ENCODE peak calls at places on chromosome 1, in four cellular contexts. T, O, F and X are unnamed samples.

GRCh38 chr1:207129053-207129452 is 25.0 kb downstream of the C4BPA start:
- DNase-seq in F (no peak), O (no peak), T (no peak), X (no peak)

GRCh38 chr1:193581338-193581737 is 394.9 kb upstream of the B3GALT2 start:
- DNase-seq in T (no peak), O (no peak), F (no peak), X (no peak)

GRCh38 chr1:20228314-20228713 is 42.0 kb upstream of the PLA2G2C start:
- DNase-seq in F (no peak), T (no peak), O (no peak), X (no peak)

GRCh38 chr1:21818661-21819060 is 6.6 kb downstream of the LDLRAD2 start:
- DNase-seq in O (no peak), T (no peak), F (no peak), X (peak; percentile 67)

GRCh38 chr1:246117066-246117791 is 389.9 kb downstream of the SMYD3 start:
- DNase-seq in F (no peak), T (no peak), O (peak; percentile 49), X (peak; percentile 9)

GRCh38 chr1:38305666-38306065 is 259.1 kb upstream of the POU3F1 start:
- DNase-seq in O (no peak), F (no peak), T (no peak), X (no peak)

GRCh38 chr1:213099682-213100399 is 48.8 kb downstream of the RPS6KC1 start:
- DNase-seq in O (no peak), F (no peak), T (no peak), X (no peak)

GRCh38 chr1:99594205-99594604 is 51.7 kb upstream of the PALMD start:
- DNase-seq in O (no peak), T (no peak), F (no peak), X (no peak)

GRCh38 chr1:34460193-34460592 is 283.5 kb downstream of the C1orf94 start:
- DNase-seq in O (peak; percentile 6), T (no peak), F (no peak), X (peak; percentile 47)

GRCh38 chr1:183101841-183102276 is 78.6 kb downstream of the LAMC1 start:
- DNase-seq in O (peak; percentile 13), T (no peak), F (peak; percentile 85), X (no peak)

GRCh38 chr1:185249563-185249962 is 67.5 kb downstream of the IVNS1ABP start:
- DNase-seq in F (no peak), T (no peak), O (no peak), X (no peak)

GRCh38 chr1:68495532-68495931 is 1.4 kb downstream of the DEPDC1 start:
- DNase-seq in F (no peak), T (no peak), O (no peak), X (no peak)

DNA sequence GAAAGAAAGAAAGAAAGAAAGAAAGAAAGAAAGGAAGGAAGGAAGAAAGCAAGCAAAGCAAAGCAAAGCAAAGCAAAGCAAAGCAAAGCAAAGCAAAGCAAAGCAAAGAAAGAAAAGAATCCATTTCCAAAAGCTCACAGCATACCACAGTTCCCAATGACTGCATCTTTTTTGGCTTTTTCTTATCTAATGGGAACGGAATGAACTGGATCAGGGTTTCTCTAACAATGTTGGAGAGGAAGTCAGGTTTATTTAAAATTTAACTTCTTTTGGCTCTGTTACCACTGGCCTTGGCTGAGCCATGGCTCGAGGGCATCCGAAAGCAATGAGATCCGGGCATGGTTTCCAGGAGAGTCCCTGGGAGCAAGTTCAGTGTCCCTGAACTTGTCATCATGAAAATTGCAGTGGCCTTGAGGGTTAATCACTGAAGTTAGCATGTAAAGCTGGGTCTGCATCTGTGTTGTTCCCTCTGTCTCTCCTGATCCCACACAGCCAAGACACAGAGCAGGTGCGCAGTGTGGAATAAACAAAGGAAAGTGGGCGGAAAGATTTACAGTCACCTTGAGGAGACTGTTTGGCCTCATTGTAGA is 34.6 kb upstream of the CTPS1 start:
- DNase-seq in F (no peak), T (peak; percentile 65), O (no peak), X (no peak)
- H3K4me3 ChIP-seq in F (no peak overlapping the region), T (no peak overlapping the region), O (no peak overlapping the region), X (no peak overlapping the region)

DNA sequence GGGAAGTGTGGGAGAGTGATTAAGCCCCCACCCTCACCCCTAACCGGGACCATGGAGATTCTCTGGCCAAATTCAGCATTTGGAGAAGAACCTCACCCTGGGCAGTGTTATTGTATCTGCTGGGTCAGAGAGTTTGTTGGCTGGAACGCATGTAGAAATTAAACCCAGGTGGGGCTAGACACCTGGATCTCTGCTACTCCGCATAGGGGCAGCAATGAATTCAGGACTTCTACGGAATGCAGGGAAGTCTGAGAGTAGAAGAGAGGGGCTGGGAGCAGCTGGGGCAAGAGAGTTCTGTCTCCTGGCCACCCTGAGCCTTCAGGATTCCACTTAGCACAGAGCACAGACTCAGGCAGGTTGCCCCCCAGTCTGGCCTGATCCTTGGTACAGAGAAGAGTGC is 3.6 kb upstream of the CRABP2 start:
- DNase-seq in O (no peak), T (no peak), F (peak; percentile 72), X (no peak)
- TF ChIP-seq POLR2A in O (no peak), T (no peak), F (no peak), X (no peak)

GRCh38 chr1:90707363-90707710 is 9.8 kb downstream of the BARHL2 start:
- DNase-seq in T (no peak), F (no peak), O (peak; percentile 71), X (peak; percentile 52)

GRCh38 chr1:90704817-90705216 is 12.3 kb downstream of the BARHL2 start:
- DNase-seq in T (no peak), O (no peak), F (no peak), X (no peak)

GRCh38 chr1:90705910-90706309 is 11.2 kb downstream of the BARHL2 start:
- DNase-seq in O (no peak), F (no peak), T (no peak), X (no peak)

GRCh38 chr1:90708236-90708786 is 8.8 kb downstream of the BARHL2 start:
- DNase-seq in O (no peak), F (no peak), T (no peak), X (no peak)

GRCh38 chr1:90706437-90707362 is 10.4 kb downstream of the BARHL2 start:
- DNase-seq in F (no peak), O (peak; percentile 49), T (no peak), X (no peak)
- H3K4me3 ChIP-seq in F (no peak overlapping the region), O (no peak overlapping the region), T (no peak overlapping the region), X (peak overlapping the region; percentile 45)

DNA sequence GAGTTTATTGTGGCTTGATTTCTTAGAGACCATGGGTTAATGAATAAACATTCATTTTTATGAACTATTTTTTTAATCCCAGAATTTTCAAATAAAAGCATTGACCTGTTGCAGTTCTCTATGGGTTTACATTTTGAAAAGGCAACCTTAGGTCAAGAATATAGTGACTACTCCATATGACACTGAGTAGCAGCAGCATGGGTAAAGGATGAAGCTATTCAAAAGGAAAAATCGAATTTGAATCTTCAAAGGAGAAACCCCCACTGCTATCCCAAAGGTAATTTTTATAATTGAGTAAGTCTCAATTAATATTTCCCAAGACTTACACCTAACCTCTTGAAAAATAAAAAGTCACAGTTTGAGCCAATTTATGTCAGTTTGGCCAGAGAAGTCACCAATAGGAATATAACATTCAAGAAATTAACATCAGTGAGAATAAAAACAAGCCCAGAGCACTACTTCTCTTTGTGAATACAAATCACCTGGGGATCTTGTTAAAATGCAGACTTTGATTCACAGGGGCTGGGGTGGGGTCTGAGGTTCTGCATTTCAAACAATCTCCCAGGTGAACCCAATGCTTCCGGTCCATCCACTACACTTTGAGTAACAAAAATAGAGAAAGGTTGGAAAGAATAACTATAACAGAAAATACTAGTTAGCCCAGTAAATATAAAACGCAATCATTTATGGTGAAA is 39.8 kb downstream of the USP1 start:
- DNase-seq in O (no peak), F (no peak), T (no peak), X (no peak)
- TF ChIP-seq POLR2A in O (no peak), F (no peak), T (no peak), X (no peak)

DNA sequence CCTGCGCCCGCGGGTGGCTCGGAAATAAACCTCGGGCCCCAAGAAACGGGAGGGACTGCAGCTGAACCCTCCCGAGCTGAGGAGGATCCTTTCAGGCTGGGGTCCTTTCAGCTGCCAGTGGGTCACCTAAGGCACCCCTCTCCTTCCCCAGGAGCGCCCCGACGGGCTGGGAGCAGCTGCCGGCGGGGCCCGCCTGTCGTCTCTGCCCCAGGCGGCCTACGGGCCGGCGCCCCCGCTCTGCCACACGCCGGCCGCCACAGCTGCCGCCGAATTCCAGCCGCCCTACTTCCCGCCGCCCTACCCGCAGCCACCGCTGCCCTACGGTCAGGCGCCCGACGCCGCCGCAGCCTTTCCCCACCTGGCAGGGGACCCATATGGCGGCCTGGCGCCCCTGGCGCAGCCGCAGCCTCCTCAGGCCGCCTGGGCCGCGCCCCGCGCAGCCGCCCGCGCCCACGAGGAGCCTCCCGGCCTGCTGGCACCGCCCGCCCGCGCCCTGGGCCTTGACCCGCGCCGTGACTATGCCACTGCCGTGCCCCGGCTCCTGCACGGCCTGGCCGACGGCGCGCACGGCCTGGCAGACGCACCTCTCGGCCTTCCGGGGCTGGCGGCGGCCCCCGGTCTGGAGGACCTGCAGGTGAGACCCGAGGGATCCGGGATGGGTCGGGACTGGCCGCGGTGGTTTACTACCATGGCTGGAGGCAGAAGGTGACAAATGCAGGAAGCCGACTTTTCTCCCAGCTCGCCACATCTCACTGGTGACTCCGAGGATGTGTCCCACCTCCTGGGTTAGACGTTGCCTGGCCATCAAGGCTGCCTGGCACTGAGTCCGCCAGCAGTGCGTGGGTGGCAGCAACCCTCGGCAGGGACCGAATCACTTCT is 901 bp downstream of the TFAP2E start:
- DNase-seq in O (no peak), T (no peak), F (peak; percentile 83), X (no peak)
- H3K4me3 ChIP-seq in O (no peak overlapping the region), T (no peak overlapping the region), F (peak overlapping the region; percentile 47), X (peak overlapping the region; percentile 31)

GRCh38 chr1:151008244-151009205 is at the start of gene PRUNE1:
- DNase-seq in F (peak; percentile 99), O (peak; percentile 96), T (peak; percentile 97), X (peak; percentile 99)

GRCh38 chr1:151007853-151008243 is 401 bp upstream of the PRUNE1 start:
- DNase-seq in O (no peak), T (no peak), F (no peak), X (no peak)

GRCh38 chr1:151009206-151009587 is 948 bp downstream of the PRUNE1 start:
- DNase-seq in F (no peak), O (no peak), T (no peak), X (no peak)

GRCh38 chr1:151005729-151006330 is 872 bp downstream of the MINDY1 start:
- DNase-seq in F (no peak), O (no peak), T (no peak), X (no peak)

DNA sequence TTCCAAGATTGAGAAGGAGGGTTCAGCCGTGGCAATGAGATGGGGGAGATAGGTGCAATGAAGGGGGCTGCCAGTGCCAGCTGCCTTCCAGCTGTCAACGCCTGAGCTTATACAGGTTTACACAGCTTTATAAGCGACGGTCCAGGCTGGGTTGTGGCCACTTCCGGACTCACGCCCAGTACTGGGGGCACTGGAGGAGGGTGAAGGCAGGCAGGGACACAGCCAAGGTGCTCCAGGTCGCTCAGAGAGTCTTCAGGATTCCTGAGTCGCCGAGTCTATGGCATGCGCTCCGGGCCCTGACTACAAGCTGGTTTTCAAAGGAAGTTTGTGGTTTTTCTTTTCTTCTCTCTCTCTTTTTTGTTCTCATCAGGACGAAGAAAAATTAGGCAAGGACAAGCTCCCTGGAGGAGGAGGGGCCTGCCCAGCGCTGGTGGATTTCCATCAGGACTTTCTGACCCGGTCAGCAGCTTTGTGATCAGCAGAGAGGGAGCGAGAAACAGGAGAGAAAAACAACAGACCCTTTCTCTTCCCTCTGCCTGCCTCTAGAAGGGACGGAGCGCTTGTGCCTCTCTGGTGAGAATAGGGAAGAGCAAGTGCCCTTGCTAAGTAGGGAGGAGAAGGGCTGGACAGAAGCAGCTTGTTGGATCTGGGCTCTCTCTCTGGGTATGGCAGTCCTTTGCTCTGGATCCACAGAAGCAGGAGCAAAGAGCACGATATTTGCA is at the start of gene MINDY1:
- DNase-seq in T (peak; percentile 81), F (peak; percentile 92), O (peak; percentile 83), X (peak; percentile 81)
- TF ChIP-seq POLR2A in T (peak; percentile 72), F (no peak), O (peak; percentile 88), X (peak; percentile 91)